ENCODE peak calls at places on chromosomes 16 and 17, in seven cellular contexts. E is NCI-H2081; A is NCI-H1417; B is stimulated activated naive B cell treated with anti-CD40 and anti-IgM and Interleukin-4, amounts not matched to agents 10 μg/mL and 1 μg/mL and 100 μg/mL, for 72 hours; Q is HS-27A; N is EH; C is activated CD4-positive, CD25-positive, alpha-beta regulatory T cell treated with anti-CD3 and anti-CD28 coated beads, Interleukin-2, amount 50 U/mL, for 16 hours. J is an unnamed sample.
A peak's percentile ranks its signal among the peaks of the same experiment; 100 is the strongest.

GRCh38 chr17:58277107-58277506 is 3.6 kb downstream of the MPO start:
- DNase-seq in E (no peak), A (no peak), B (no peak), Q (no peak), N (peak; percentile 4), C (no peak), J (no peak)

GRCh38 chr17:43224146-43224705 is 4.2 kb downstream of the CCDC200 start:
- DNase-seq in E (no peak), A (no peak), B (no peak), Q (no peak), N (no peak), C (no peak), J (no peak)

GRCh38 chr16:11497851-11498289 is 88.8 kb downstream of the LITAF start:
- DNase-seq in E (no peak), A (no peak), B (no peak), Q (peak; percentile 30), N (peak; percentile 49), C (no peak), J (no peak)

GRCh38 chr16:51071326-51071725 is 79.7 kb downstream of the SALL1 start:
- DNase-seq in E (no peak), A (no peak), B (no peak), Q (no peak), N (no peak), C (no peak), J (no peak)

GRCh38 chr16:85717393-85718152 is 28.8 kb upstream of the GINS2 start:
- DNase-seq in E (peak; percentile 64), A (peak; percentile 82), B (peak; percentile 33), Q (peak; percentile 14), N (peak; percentile 59), C (peak; percentile 19), J (peak; percentile 34)

GRCh38 chr16:4273858-4274291 is 1.1 kb upstream of the TFAP4 start:
- DNase-seq in E (no peak), A (peak; percentile 16), B (peak; percentile 20), Q (peak; percentile 47), N (peak; percentile 39), C (peak; percentile 16), J (peak; percentile 30)

GRCh38 chr16:85490971-85491771 is 122.0 kb upstream of the GSE1 start:
- DNase-seq in E (no peak), A (no peak), B (no peak), Q (no peak), N (no peak), C (no peak), J (no peak)

GRCh38 chr17:68456529-68457167 is 648 bp downstream of the WIPI1 start:
- DNase-seq in E (peak; percentile 29), A (no peak), B (no peak), Q (peak; percentile 45), N (peak; percentile 95), C (no peak), J (no peak)

GRCh38 chr16:47599512-47599911 is 138.4 kb downstream of the PHKB start:
- DNase-seq in E (no peak), A (no peak), B (no peak), Q (no peak), N (no peak), C (no peak), J (no peak)

J was measured in activated T-helper 1 cell treated with anti-CD3 and anti-CD28 coated beads, Interleukin-12 subunit alpha, Interleukin-12 subunit beta, Interleukin-2, Interleukin-4 antibody, amounts not matched to agents 30 ng/mL and 10 ng/mL and 1 ng/mL, durations not matched to agents 14 hours and 24 hours and 36 hours.